ENCODE peak calls at places on chromosomes 11 and 22, in five cellular contexts. One of them, this sample, is unnamed.

GRCh38 chr11:31968774-31969433 is 122.0 kb upstream of the RCN1 start:
- DNase-seq in NCI-H510A treated with DMSO at 0.1 percent for 48 hours: no peak
- DNase-seq in HFF-Myc: no peak
- DNase-seq in stimulated activated CD4-positive, alpha-beta T cell treated with anti-CD3 and anti-CD28 coated beads, Interleukin-2, amount 100 ng/mL, for 48 hours: no peak
- DNase-seq in EH: peak
- DNase-seq in this sample: no peak

GRCh38 chr11:36447947-36448346 is 62.1 kb downstream of the TRAF6 start:
- DNase-seq in NCI-H510A treated with DMSO at 0.1 percent for 48 hours: peak
- DNase-seq in HFF-Myc: no peak
- DNase-seq in stimulated activated CD4-positive, alpha-beta T cell treated with anti-CD3 and anti-CD28 coated beads, Interleukin-2, amount 100 ng/mL, for 48 hours: no peak
- DNase-seq in EH: no peak
- DNase-seq in this sample: no peak

GRCh38 chr22:42308887-42309468 is 38.5 kb upstream of the TCF20 start:
- DNase-seq in EH: no peak
- DNase-seq in stimulated activated CD4-positive, alpha-beta T cell treated with anti-CD3 and anti-CD28 coated beads, Interleukin-2, amount 100 ng/mL, for 48 hours: no peak
- DNase-seq in HFF-Myc: no peak
- DNase-seq in NCI-H510A treated with DMSO at 0.1 percent for 48 hours: no peak
- DNase-seq in this sample: no peak

GRCh38 chr22:32698926-32699619 is 102.4 kb upstream of the TIMP3 start:
- DNase-seq in NCI-H510A treated with DMSO at 0.1 percent for 48 hours: no peak
- DNase-seq in EH: no peak
- DNase-seq in stimulated activated CD4-positive, alpha-beta T cell treated with anti-CD3 and anti-CD28 coated beads, Interleukin-2, amount 100 ng/mL, for 48 hours: no peak
- DNase-seq in HFF-Myc: no peak
- DNase-seq in this sample: no peak

GRCh38 chr11:88266919-88267318 is 70.6 kb downstream of the CTSC start:
- DNase-seq in HFF-Myc: no peak
- DNase-seq in EH: no peak
- DNase-seq in NCI-H510A treated with DMSO at 0.1 percent for 48 hours: no peak
- DNase-seq in stimulated activated CD4-positive, alpha-beta T cell treated with anti-CD3 and anti-CD28 coated beads, Interleukin-2, amount 100 ng/mL, for 48 hours: no peak
- DNase-seq in this sample: no peak

GRCh38 chr11:128365044-128365443 is 222.3 kb downstream of the ETS1 start:
- DNase-seq in HFF-Myc: peak
- DNase-seq in stimulated activated CD4-positive, alpha-beta T cell treated with anti-CD3 and anti-CD28 coated beads, Interleukin-2, amount 100 ng/mL, for 48 hours: no peak
- DNase-seq in NCI-H510A treated with DMSO at 0.1 percent for 48 hours: no peak
- DNase-seq in EH: peak
- DNase-seq in this sample: no peak

GRCh38 chr22:49664891-49665290 is 162.8 kb downstream of the BRD1 start:
- DNase-seq in NCI-H510A treated with DMSO at 0.1 percent for 48 hours: no peak
- DNase-seq in stimulated activated CD4-positive, alpha-beta T cell treated with anti-CD3 and anti-CD28 coated beads, Interleukin-2, amount 100 ng/mL, for 48 hours: no peak
- DNase-seq in EH: no peak
- DNase-seq in HFF-Myc: no peak
- DNase-seq in this sample: no peak

GRCh38 chr11:4644233-4644632 is 451 bp downstream of the OR51E1 start:
- DNase-seq in HFF-Myc: no peak
- DNase-seq in NCI-H510A treated with DMSO at 0.1 percent for 48 hours: no peak
- DNase-seq in EH: no peak
- DNase-seq in stimulated activated CD4-positive, alpha-beta T cell treated with anti-CD3 and anti-CD28 coated beads, Interleukin-2, amount 100 ng/mL, for 48 hours: no peak
- DNase-seq in this sample: no peak